ENCODE peak calls at places on chromosomes 13 and 19, in five cellular contexts. P is endothelial cell of umbilical vein, B is K562, Q is HCT116, D is GM23338. G is an unnamed sample.

GRCh38 chr19:19176950-19177349 is 6.9 kb upstream of the MEF2B start:
- DNase-seq in P (no peak), D (no peak), B (peak), Q (no peak), G (no peak)

GRCh38 chr13:24148414-24149305 is 11.9 kb upstream of the SPATA13 start:
- DNase-seq in P (peak), Q (peak), B (no peak), D (peak), G (no peak)

GRCh38 chr13:20505405-20506366 is 20.0 kb downstream of the CRYL1 start:
- DNase-seq in B (no peak), Q (no peak), P (peak), D (no peak), G (no peak)

GRCh38 chr13:42548731-42549554 is 25.0 kb upstream of the TNFSF11 start:
- DNase-seq in D (no peak), Q (no peak), B (peak), P (peak), G (no peak)

GRCh38 chr19:3478409-3479176 is 1.7 kb downstream of the SMIM24 start:
- DNase-seq in Q (no peak), D (peak), B (no peak), P (no peak), G (no peak)

GRCh38 chr13:104473936-104474335 is 1407.7 kb upstream of the SLC10A2 start:
- DNase-seq in B (no peak), Q (no peak), D (no peak), P (no peak), G (no peak)

GRCh38 chr19:37655689-37656491 is 625 bp upstream of the ZFP30 start:
- DNase-seq in D (peak), P (peak), Q (peak), B (peak), G (peak)

GRCh38 chr19:3672575-3672948 is 27.7 kb downstream of the PIP5K1C start:
- DNase-seq in Q (no peak), D (no peak), P (no peak), B (no peak), G (no peak)

GRCh38 chr19:2042485-2043268 is 8.4 kb downstream of the MKNK2 start:
- DNase-seq in B (no peak), D (peak), P (no peak), Q (no peak), G (no peak)

GRCh38 chr13:71661921-71662320 is 205.1 kb downstream of the DACH1 start:
- DNase-seq in B (no peak), Q (no peak), P (peak), D (no peak), G (no peak)

GRCh38 chr19:35777411-35777841 is 2.1 kb downstream of the ARHGAP33 start:
- DNase-seq in D (peak), B (no peak), P (no peak), Q (no peak), G (no peak)

GRCh38 chr13:26508885-26509284 is 48.6 kb upstream of the WASF3 start:
- DNase-seq in Q (no peak), P (no peak), B (no peak), D (no peak), G (no peak)

GRCh38 chr19:14540741-14541525 is 11.5 kb downstream of the TECR start:
- DNase-seq in D (no peak), B (no peak), P (no peak), Q (no peak), G (no peak)

GRCh38 chr19:17079710-17080440 is 4.3 kb downstream of the MYO9B start:
- DNase-seq in D (no peak), Q (peak), P (peak), B (no peak), G (no peak)

GRCh38 chr19:18167011-18167410 is 6.6 kb upstream of the IFI30 start:
- DNase-seq in B (no peak), Q (no peak), P (no peak), D (no peak), G (no peak)

GRCh38 chr13:32476021-32476731 is 48.2 kb upstream of the N4BP2L1 start:
- DNase-seq in D (no peak), P (no peak), B (no peak), Q (no peak), G (no peak)

GRCh38 chr13:100630564-100630963 is 42.0 kb upstream of the GGACT start:
- DNase-seq in P (peak), B (no peak), D (peak), Q (no peak), G (no peak)

GRCh38 chr19:38173324-38174041 is 50.5 kb downstream of the DPF1 start:
- DNase-seq in P (peak), B (no peak), D (no peak), Q (no peak), G (no peak)

GRCh38 chr19:41296323-41296935 is 13.5 kb upstream of the CCDC97 start:
- DNase-seq in B (no peak), Q (no peak), P (no peak), D (no peak), G (no peak)

GRCh38 chr13:28865951-28866350 is 45.8 kb downstream of the MTUS2 start:
- DNase-seq in Q (no peak), D (no peak), B (no peak), P (no peak), G (no peak)

GRCh38 chr19:38060346-38060745 is 153.3 kb downstream of the SIPA1L3 start:
- DNase-seq in D (no peak), P (no peak), B (no peak), Q (no peak), G (no peak)

GRCh38 chr13:28173793-28174192 is 35.4 kb downstream of the PAN3 start:
- DNase-seq in P (no peak), D (no peak), Q (no peak), B (no peak), G (no peak)

GRCh38 chr19:10713317-10713716 is 4.6 kb upstream of the DNM2 start:
- DNase-seq in Q (no peak), D (no peak), P (no peak), B (no peak), G (no peak)

GRCh38 chr19:52785506-52785905 is 1.1 kb downstream of the ZNF600 start:
- DNase-seq in Q (no peak), D (no peak), B (no peak), P (no peak), G (no peak)

GRCh38 chr13:28865312-28865711 is 45.2 kb downstream of the MTUS2 start:
- DNase-seq in Q (no peak), D (no peak), P (no peak), B (no peak), G (no peak)

GRCh38 chr19:14248578-14249011 is 42.6 kb upstream of the ADGRL1 start:
- DNase-seq in D (peak), B (no peak), Q (no peak), P (peak), G (peak)

GRCh38 chr19:18239303-18239702 is 13.1 kb upstream of the PDE4C start:
- DNase-seq in P (no peak), Q (no peak), B (no peak), D (peak), G (no peak)

GRCh38 chr13:54198911-54199310 is 1170.3 kb downstream of the OLFM4 start:
- DNase-seq in B (no peak), P (no peak), Q (no peak), D (no peak), G (no peak)

GRCh38 chr13:95603887-95604533 is 40.5 kb downstream of the DZIP1 start:
- DNase-seq in Q (no peak), D (no peak), B (no peak), P (peak), G (no peak)

GRCh38 chr19:10189631-10190425 is 4.9 kb downstream of the DNMT1 start:
- DNase-seq in B (no peak), Q (no peak), D (no peak), P (no peak), G (no peak)

GRCh38 chr13:79404985-79405384 is 1.1 kb downstream of the RBM26 start:
- DNase-seq in P (peak), D (peak), Q (no peak), B (peak), G (no peak)

GRCh38 chr13:111565400-111565799 is 245.0 kb downstream of the TEX29 start:
- DNase-seq in Q (no peak), P (no peak), B (no peak), D (no peak), G (no peak)

GRCh38 chr19:17703823-17704463 is 15.3 kb upstream of the MAP1S start:
- DNase-seq in Q (peak), P (peak), D (peak), B (peak), G (no peak)

GRCh38 chr19:15431396-15432017 is 12.7 kb upstream of the AKAP8L start:
- DNase-seq in D (no peak), Q (no peak), B (no peak), P (no peak), G (no peak)

GRCh38 chr19:8361921-8362793 is 1.8 kb upstream of the ANGPTL4 start:
- DNase-seq in Q (peak), P (peak), D (no peak), B (no peak), G (no peak)

GRCh38 chr13:68676513-68677115 is 1431.0 kb upstream of the ATXN8OS start:
- DNase-seq in D (no peak), P (no peak), B (no peak), Q (no peak), G (no peak)

GRCh38 chr19:38073806-38074685 is 150.0 kb downstream of the DPF1 start:
- DNase-seq in Q (no peak), B (no peak), P (no peak), D (peak), G (no peak)

DNA sequence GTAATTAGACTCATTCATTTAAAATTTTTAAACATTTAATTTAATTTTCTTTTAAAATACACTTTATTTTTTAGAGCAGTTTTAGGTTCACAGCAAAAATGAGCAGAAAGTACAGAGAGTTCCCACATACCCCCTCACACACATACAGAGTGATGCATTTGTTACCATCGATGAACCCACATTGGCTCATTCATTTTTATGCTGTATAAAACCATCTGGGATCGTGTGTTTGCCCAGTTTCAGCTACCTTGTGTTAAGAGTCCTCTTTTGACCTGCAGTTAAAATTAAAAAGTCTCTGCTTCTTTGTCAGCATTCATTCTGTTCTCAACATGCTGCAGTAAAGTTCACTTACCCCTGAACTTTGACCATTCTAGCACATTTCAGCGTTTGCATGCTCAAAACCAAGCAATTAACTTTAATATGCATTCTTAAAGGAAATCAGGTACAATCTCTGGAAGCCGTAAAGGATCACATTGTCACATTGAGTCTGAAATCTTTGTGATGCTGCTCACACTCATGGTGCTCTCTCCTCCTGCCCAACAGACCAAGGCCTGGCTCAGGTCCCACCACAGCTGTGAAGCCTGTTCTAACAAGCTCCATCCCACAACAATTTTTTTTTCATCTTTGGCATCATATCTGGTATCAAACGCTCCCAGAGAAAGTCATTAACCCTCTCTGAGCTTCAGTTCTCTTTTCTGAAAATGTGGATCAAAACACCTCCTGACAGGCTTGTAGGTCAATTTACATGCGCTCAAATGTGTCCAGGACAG is 224.2 kb downstream of the LACC1 start:
- DNase-seq in D (no peak), P (no peak), B (no peak), Q (no peak), G (no peak)
- TF ChIP-seq POLR2AphosphoS5 in D (no peak), P (no peak), B (no peak), Q (no peak), G (no peak)

DNA sequence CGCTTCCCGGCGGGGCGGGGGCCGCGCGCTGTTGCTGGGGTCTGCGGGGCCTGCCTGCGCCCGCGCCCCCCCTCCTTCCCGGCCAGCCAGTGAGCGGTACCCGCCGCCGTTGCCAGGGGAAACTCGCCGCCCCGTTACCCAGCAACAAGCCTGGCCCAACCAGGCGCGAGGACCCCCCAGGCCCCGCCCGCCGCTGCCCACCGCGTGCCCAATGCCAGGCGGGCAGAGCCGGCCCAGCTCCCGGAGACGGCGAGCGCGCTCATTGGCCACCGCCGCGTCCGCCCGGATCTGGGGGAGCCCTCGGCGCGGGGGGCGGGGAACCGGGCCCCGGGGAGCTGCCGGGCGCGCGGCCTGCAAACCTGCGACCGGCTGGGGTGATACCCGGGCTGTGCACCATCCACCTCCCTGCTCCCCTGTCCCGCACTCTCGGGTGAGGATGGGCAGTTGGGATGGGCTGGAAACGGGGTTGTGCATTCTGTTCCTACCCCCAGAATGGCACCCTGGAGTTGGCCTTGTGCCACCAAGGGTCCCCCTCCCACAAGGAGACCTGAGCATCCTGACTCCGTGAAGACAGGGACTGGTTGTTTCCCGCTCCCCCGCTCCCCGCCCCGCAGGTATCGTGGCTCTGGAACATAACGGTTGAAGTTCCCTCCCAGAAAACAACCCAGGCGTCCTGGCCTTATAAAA is 8.8 kb upstream of the BBC3 start:
- DNase-seq in Q (no peak), B (no peak), P (peak), D (peak), G (no peak)
- TF ChIP-seq EZH2 in Q (no peak), B (no peak), P (no peak), D (no peak), G (no peak)

DNA sequence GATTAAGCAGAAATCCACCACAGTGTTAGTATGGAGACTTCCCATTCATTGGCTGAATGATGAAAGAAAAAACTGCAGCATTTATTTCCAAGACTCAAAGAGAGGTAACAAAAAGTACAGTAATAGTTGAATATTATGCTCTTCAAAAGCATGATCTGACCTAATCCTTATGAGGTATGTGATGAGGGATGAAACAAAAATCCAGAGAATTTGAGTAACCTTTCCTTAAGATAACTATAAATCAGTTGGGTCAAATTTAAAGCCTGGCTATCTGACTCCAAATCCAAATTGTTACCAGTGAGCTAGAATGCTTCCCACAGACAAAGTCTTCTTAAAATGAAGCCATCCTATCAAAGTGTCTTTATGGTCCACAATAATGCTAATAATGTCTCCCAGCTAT is 38.1 kb downstream of the NUFIP1 start:
- DNase-seq in Q (no peak), B (no peak), P (no peak), D (no peak), G (no peak)
- H3K27ac ChIP-seq in Q (no peak), B (no peak), P (no peak), D (no peak), G (no peak)

DNA sequence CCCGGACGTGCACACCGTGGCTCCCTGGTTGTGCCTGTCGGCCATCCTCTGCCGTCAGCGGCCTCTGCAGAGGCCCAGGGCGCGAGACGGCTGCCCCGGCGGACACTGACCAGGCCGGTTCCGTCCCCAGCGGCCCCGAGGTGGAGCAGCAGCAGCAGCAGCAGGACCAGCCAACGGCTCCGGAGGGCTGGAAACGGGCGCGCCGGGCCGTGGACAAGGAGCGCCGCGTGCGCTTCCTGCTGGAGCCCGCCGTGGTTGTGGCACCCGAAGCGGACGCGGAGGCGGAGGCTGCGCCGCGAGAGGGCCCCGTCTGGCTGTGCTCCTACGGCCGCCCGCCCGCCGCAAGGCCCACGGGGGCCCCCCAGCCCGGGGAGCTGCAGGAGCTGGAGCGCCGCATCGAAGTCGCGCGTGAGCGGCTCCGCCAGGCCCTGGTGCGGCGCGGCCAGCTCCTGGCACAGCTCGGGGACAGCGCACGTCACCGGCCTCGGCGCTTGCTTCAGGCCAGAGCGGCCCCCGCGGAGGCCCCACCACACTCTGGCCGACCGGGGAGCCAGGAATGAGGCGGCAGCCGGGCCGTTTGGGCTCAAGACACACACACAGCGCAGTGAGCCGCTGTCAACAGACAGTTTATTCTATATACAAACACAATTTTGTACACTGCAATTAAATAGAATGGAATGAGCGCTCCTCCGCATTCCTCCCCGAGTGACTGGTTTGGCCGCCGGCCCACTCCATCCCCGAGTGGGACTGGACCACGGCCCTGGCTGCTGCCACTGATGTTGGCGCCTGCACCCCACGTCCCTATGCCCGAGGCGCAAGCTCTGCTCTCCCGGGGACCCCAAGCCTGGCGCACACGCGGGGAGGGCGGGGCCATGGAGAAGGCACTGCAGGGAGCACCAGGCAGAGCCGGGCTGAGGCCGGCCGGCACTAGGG is 9.1 kb downstream of the GRIN3B start:
- DNase-seq in D (peak), P (no peak), B (no peak), Q (no peak), G (no peak)
- TF ChIP-seq POLR2AphosphoS5 in D (peak), P (no peak), B (no peak), Q (no peak), G (no peak)

G was measured in SK-N-MC.